ENCODE peak calls at places on chromosomes 16 and 17, in ten cellular contexts. P is prostate gland; F is ovary; K is A673; D is effector memory CD4-positive, alpha-beta T cell; X is Caco-2; T is stomach; R is aorta; B is naive thymus-derived CD4-positive, alpha-beta T cell; E is sigmoid colon. S is an unnamed sample. For H3K27me3, the result is how much of the 10 kb centered on the place peaks cover.

GRCh38 chr17:76826290-76827138 is 41.7 kb upstream of the MGAT5B start:
- DNase-seq in P (no peak), E (no peak), X (no peak), D (no peak), T (no peak), F (no peak), K (peak), R (no peak), B (no peak), S (no peak)

GRCh38 chr16:89190150-89190958 is 10.0 kb downstream of the SLC22A31 start:
- DNase-seq in X (no peak), P (no peak), F (peak), K (no peak), B (no peak), D (no peak), R (peak), E (no peak), T (no peak), S (peak)

GRCh38 chr17:59950049-59950448 is 14.5 kb downstream of the RNFT1 start:
- DNase-seq in X (no peak), T (no peak), B (no peak), E (no peak), D (no peak), P (no peak), K (no peak), R (no peak), F (no peak), S (no peak)

GRCh38 chr17:41544497-41544896 is 16.4 kb upstream of the KRT19 start:
- DNase-seq in X (peak), E (no peak), F (no peak), D (no peak), K (peak), P (no peak), R (peak), T (no peak), B (no peak), S (no peak)

GRCh38 chr17:17445925-17446665 is 30.7 kb upstream of the MED9 start:
- DNase-seq in P (peak), T (peak), D (no peak), F (no peak), R (no peak), B (no peak), E (no peak), K (no peak), X (peak), S (no peak)

GRCh38 chr16:30541502-30542329 is 7.1 kb upstream of the ZNF747 start:
- DNase-seq in F (no peak), X (peak), B (no peak), K (no peak), P (no peak), T (peak), R (no peak), D (no peak), E (no peak), S (no peak)

GRCh38 chr17:19360772-19361171 is 1.8 kb downstream of the B9D1 start:
- DNase-seq in B (no peak), K (no peak), D (no peak), E (peak), F (no peak), X (peak), T (no peak), R (no peak), P (no peak), S (peak)

GRCh38 chr17:47735536-47736011 is 2.5 kb downstream of the TBX21 start:
- DNase-seq in D (no peak), E (peak), K (no peak), F (no peak), P (no peak), X (peak), B (no peak), R (peak), T (no peak), S (peak)

GRCh38 chr16:30567160-30567990 is 4.1 kb downstream of the ZNF688 start:
- DNase-seq in X (no peak), B (no peak), P (no peak), D (peak), K (no peak), E (no peak), T (no peak), F (no peak), R (no peak), S (no peak)

GRCh38 chr17:31061678-31062077 is 33.1 kb upstream of the NF1 start:
- DNase-seq in K (no peak), B (no peak), R (no peak), X (no peak), T (no peak), F (no peak), D (no peak), E (no peak), P (no peak), S (no peak)

GRCh38 chr16:29770250-29770929 is 7.7 kb upstream of the ZG16 start:
- DNase-seq in B (no peak), R (no peak), P (no peak), E (no peak), T (no peak), F (no peak), D (no peak), K (no peak), X (no peak), S (no peak)

GRCh38 chr17:77728871-77729270 is 229.6 kb upstream of the TNRC6C start:
- DNase-seq in D (no peak), T (no peak), P (no peak), E (no peak), F (no peak), B (no peak), K (no peak), R (no peak), X (no peak), S (no peak)

GRCh38 chr16:19295393-19295792 is 9.9 kb downstream of the CLEC19A start:
- DNase-seq in E (no peak), P (no peak), K (no peak), X (no peak), F (no peak), D (no peak), R (no peak), B (no peak), T (no peak), S (no peak)

GRCh38 chr16:69187387-69187890 is 475 bp downstream of the SNTB2 start:
- DNase-seq in P (peak), R (peak), T (peak), K (no peak), D (peak), B (peak), X (no peak), E (peak), F (peak), S (peak)

GRCh38 chr17:17403899-17404576 is 72.8 kb upstream of the MED9 start:
- DNase-seq in X (no peak), R (no peak), D (peak), T (no peak), E (no peak), B (peak), P (no peak), K (no peak), F (no peak), S (peak)

GRCh38 chr16:53805747-53806146 is 101.8 kb downstream of the FTO start:
- DNase-seq in K (no peak), X (no peak), T (no peak), B (no peak), D (no peak), P (no peak), E (no peak), F (no peak), R (no peak), S (no peak)

GRCh38 chr17:29593546-29594440 is 861 bp downstream of the ANKRD13B start:
- DNase-seq in R (peak), X (peak), T (no peak), K (peak), F (no peak), D (no peak), B (no peak), P (no peak), E (peak), S (peak)

GRCh38 chr16:46972971-46973456 is 460 bp downstream of the DNAJA2 start:
- DNase-seq in D (no peak), F (peak), X (peak), K (peak), P (peak), B (no peak), R (peak), E (peak), T (peak), S (peak)

GRCh38 chr17:78890111-78890897 is 12.7 kb downstream of the CEP295NL start:
- DNase-seq in R (no peak), T (peak), F (no peak), E (peak), B (peak), X (no peak), D (peak), P (no peak), K (peak), S (peak)

GRCh38 chr17:31391496-31391949 is at the start of gene RAB11FIP4:
- DNase-seq in B (no peak), R (peak), F (no peak), D (no peak), P (no peak), E (no peak), T (peak), X (no peak), K (peak), S (peak)

GRCh38 chr17:63478814-63479494 is 2.1 kb downstream of the ACE start:
- DNase-seq in B (peak), E (peak), R (peak), P (peak), D (peak), T (peak), X (peak), F (peak), K (peak), S (peak)

GRCh38 chr16:50152386-50152806 is 710 bp upstream of the TENT4B start:
- DNase-seq in T (peak), X (peak), K (no peak), B (no peak), E (peak), F (no peak), D (no peak), P (peak), R (peak), S (no peak)

GRCh38 chr16:57577691-57578224 is 35.3 kb downstream of the ADGRG5 start:
- DNase-seq in D (no peak), B (no peak), X (no peak), F (no peak), R (peak), K (no peak), P (no peak), E (no peak), T (no peak), S (peak)

GRCh38 chr17:73646409-73647305 is 2.4 kb upstream of the SDK2 start:
- DNase-seq in P (no peak), D (no peak), T (peak), E (no peak), F (no peak), B (peak), X (no peak), K (peak), R (peak), S (no peak)

GRCh38 chr17:62876063-62876462 is 67.9 kb upstream of the MARCHF10 start:
- DNase-seq in P (no peak), R (no peak), F (no peak), T (no peak), K (no peak), B (no peak), D (no peak), X (no peak), E (no peak), S (no peak)

GRCh38 chr16:14369734-14370598 is 260.1 kb downstream of the PARN start:
- DNase-seq in T (no peak), B (no peak), E (no peak), R (peak), P (no peak), F (peak), X (no peak), D (no peak), K (no peak), S (no peak)

GRCh38 chr17:78092794-78093324 is 35.7 kb downstream of the TMC6 start:
- DNase-seq in B (no peak), P (no peak), X (no peak), K (no peak), R (no peak), E (peak), T (no peak), D (no peak), F (no peak), S (no peak)

GRCh38 chr16:69404275-69404805 is 18.5 kb upstream of the TERF2 start:
- DNase-seq in B (no peak), P (peak), X (peak), D (no peak), R (no peak), F (no peak), E (no peak), K (peak), T (peak), S (no peak)

GRCh38 chr17:82330322-82331239 is 3.0 kb downstream of the SECTM1 start:
- DNase-seq in D (no peak), R (peak), T (no peak), B (no peak), X (no peak), K (peak), E (no peak), P (no peak), F (peak), S (peak)

GRCh38 chr17:41962111-41962510 is 4.5 kb upstream of the CNP start:
- DNase-seq in K (no peak), D (no peak), P (no peak), R (no peak), B (no peak), X (peak), T (no peak), E (no peak), F (no peak), S (no peak)

GRCh38 chr16:74592847-74593246 is 14.1 kb downstream of the GLG1 start:
- DNase-seq in P (no peak), B (no peak), R (no peak), E (no peak), X (no peak), K (no peak), F (no peak), T (no peak), D (no peak), S (no peak)

GRCh38 chr16:26605872-26606271 is 460.9 kb upstream of the C16orf82 start:
- DNase-seq in P (no peak), E (no peak), R (no peak), X (no peak), T (no peak), K (no peak), F (no peak), D (no peak), B (no peak), S (no peak)
- H3K27me3 ChIP-seq in P (under half), E (under half), R (under half), X (under half), T (under half), K (under half), F (under half), D (under half), B (under half), S (under half)

GRCh38 chr17:7178973-7179316 is 225 bp downstream of the ASGR1 start:
- DNase-seq in D (no peak), K (no peak), F (no peak), B (no peak), R (no peak), X (no peak), E (peak), T (no peak), P (no peak), S (no peak)
- H3K27me3 ChIP-seq in D (under half), K (under half), F (under half), B (under half), R (under half), X (under half), E (under half), T (half or more), P (under half), S (under half)

DNA sequence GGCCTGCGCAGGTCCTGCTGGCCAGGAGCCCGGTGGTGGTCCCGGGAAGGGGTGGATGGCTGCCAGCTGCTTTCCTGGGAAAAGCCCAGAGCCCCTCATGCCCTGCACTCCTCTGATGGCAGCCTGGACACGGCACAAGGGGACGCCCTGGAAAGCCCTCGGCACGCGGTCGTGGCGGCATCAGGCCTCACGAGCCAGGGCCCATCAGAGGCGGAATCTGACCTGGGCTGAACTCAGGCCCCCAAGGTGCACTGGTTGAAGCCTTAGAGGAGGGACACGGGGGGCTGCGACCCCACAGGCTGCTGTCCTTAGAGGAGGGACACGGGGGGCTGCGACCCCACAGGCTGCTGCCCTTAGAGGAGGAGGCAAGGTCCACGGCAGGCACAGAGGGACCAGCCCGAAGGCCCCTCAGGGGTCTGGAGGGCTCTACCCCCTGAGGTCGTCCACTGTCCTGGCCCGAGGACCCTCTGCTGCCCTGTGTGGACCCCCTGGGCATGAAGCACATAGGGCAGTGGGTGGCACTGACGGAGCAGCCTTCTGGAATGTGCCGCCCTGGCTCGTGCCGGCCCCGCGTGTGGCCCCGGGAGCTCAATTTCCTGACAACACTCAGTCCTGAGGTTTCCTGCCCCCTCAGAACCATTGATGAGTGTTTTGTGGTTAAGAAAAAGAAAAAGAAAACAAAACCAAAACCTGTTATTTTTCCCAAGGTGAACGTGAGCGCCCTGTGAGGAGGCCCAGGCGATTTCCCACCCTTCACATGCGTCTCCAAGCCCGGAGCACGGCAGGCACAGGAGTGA is 22.2 kb downstream of the SOX8 start:
- DNase-seq in B (peak), E (no peak), T (no peak), X (no peak), K (no peak), F (no peak), R (no peak), P (no peak), D (peak), S (no peak)
- H3K27me3 ChIP-seq in B (under half), E (under half), T (half or more), X (under half), K (under half), F (under half), R (under half), P (under half), D (under half), S (half or more)

GRCh38 chr16:86126891-86127290 is 227.9 kb downstream of the IRF8 start:
- DNase-seq in E (peak), R (no peak), P (no peak), B (no peak), T (no peak), D (no peak), K (no peak), X (no peak), F (no peak), S (no peak)

GRCh38 chr16:86121611-86122010 is 222.6 kb downstream of the IRF8 start:
- DNase-seq in F (no peak), E (no peak), X (no peak), B (no peak), K (no peak), R (no peak), P (no peak), T (no peak), D (no peak), S (no peak)

GRCh38 chr16:86120201-86120981 is 221.4 kb downstream of the IRF8 start:
- DNase-seq in T (no peak), P (no peak), B (no peak), K (no peak), X (no peak), E (peak), D (no peak), R (no peak), F (no peak), S (no peak)

GRCh38 chr16:86120982-86121242 is 221.9 kb downstream of the IRF8 start:
- DNase-seq in P (no peak), F (no peak), B (no peak), D (no peak), K (no peak), R (no peak), X (no peak), T (no peak), E (peak), S (no peak)

GRCh38 chr16:86122681-86123342 is 223.8 kb downstream of the IRF8 start:
- DNase-seq in F (no peak), P (no peak), B (no peak), R (no peak), E (peak), T (no peak), K (no peak), D (no peak), X (no peak), S (no peak)
- H3K27me3 ChIP-seq in F (under half), P (under half), B (under half), R (under half), E (under half), T (under half), K (half or more), D (under half), X (under half), S (half or more)

DNA sequence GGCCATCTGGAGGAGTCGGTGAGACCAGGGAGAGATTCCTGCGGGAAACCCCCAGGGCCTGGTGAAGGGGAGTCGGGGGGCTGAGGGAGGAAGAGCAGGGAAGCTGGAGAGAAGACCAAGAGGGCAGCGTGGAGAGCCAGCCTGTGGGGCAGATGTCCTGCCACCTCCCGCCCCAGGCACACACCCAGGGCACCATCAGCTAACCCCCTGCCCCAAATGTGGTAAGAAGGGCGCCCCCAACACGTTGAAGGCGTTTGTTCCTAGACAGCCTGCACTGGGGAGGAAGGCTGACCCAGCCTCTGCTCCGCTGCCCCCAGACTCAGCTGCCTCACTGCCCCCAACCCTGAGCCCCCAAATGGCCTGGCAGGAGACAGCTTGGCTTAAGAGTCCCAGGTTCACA is 1.3 kb downstream of the BAIAP3 start:
- DNase-seq in T (no peak), E (no peak), D (no peak), F (no peak), K (no peak), B (no peak), R (no peak), P (no peak), X (no peak), S (no peak)
- H3K27me3 ChIP-seq in T (half or more), E (under half), D (under half), F (under half), K (half or more), B (under half), R (under half), P (under half), X (under half), S (half or more)

GRCh38 chr16:84927621-84928591 is 83.4 kb downstream of the ZDHHC7 start:
- DNase-seq in E (peak), B (no peak), R (no peak), T (no peak), D (no peak), X (no peak), K (no peak), F (peak), P (no peak), S (peak)

GRCh38 chr16:84924339-84925091 is 86.8 kb downstream of the ZDHHC7 start:
- DNase-seq in D (no peak), P (no peak), T (no peak), K (no peak), B (no peak), E (peak), R (no peak), X (peak), F (peak), S (no peak)

GRCh38 chr16:84925773-84926372 is 85.5 kb downstream of the ZDHHC7 start:
- DNase-seq in E (peak), R (no peak), T (no peak), P (no peak), X (no peak), D (no peak), B (no peak), K (no peak), F (no peak), S (no peak)

GRCh38 chr16:84926462-84926861 is 84.9 kb downstream of the ZDHHC7 start:
- DNase-seq in B (no peak), D (no peak), P (no peak), X (no peak), E (no peak), K (no peak), F (no peak), T (no peak), R (no peak), S (no peak)

GRCh38 chr16:84925092-84925772 is 86.1 kb downstream of the ZDHHC7 start:
- DNase-seq in X (peak), F (peak), K (peak), R (peak), P (peak), B (peak), T (peak), D (peak), E (peak), S (peak)
- H3K27me3 ChIP-seq in X (under half), F (under half), K (under half), R (under half), P (under half), B (under half), T (under half), D (under half), E (under half), S (under half)

DNA sequence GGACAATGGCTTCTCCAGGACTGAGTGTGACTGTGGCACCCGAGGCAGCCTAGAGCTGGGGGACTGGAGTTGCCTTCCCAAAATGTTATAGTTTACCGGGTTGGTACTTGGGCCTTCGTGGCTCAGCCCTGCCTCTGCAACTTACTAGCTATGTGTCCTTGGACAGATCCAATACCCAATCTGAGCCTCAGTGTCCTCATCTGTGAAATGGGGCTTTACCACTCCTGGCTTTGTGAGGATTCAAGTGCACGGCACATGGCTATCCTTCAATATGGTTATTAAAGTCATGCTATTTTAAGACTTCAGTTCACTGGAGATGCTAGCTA is 9.6 kb downstream of the IRX5 start:
- DNase-seq in B (no peak), F (no peak), P (no peak), X (no peak), E (no peak), D (no peak), T (no peak), R (no peak), K (no peak), S (no peak)
- H3K27me3 ChIP-seq in B (under half), F (under half), P (under half), X (under half), E (under half), D (half or more), T (half or more), R (under half), K (under half), S (half or more)

S was measured in spleen.